ENCODE peak calls at places on chromosomes 11 and 22, in six cellular contexts. Y is left lung; F is stimulated activated effector memory CD8-positive, alpha-beta T cell treated with anti-CD3 and anti-CD28 coated beads, Interleukin-12 subunit alpha, Interleukin-12 subunit beta, amount 100 ng/mL, for 72 hours; G is naive B cell; O is CD4-positive, alpha-beta T cell; I is psoas muscle. A is an unnamed sample.

GRCh38 chr11:57395905-57396623 is 5.6 kb upstream of the PRG2 start:
- ATAC-seq in O (no peak), I (no peak), G (no peak), Y (no peak), F (no peak), A (no peak)

GRCh38 chr11:8867856-8868705 is 42.9 kb upstream of the AKIP1 start:
- ATAC-seq in I (no peak), O (no peak), F (no peak), Y (no peak), G (no peak), A (no peak)

GRCh38 chr22:48837341-48837935 is 990.2 kb downstream of the BRD1 start:
- ATAC-seq in I (no peak), F (no peak), O (no peak), Y (no peak), G (no peak), A (no peak)

GRCh38 chr22:50173221-50173982 is 2.9 kb downstream of the PANX2 start:
- ATAC-seq in I (no peak), Y (peak; percentile 22), F (no peak), G (peak; percentile 75), O (no peak), A (no peak)

GRCh38 chr11:61417670-61418069 is 12.1 kb downstream of the CPSF7 start:
- ATAC-seq in Y (peak; percentile 47), F (no peak), I (peak; percentile 21), O (no peak), G (no peak), A (no peak)

GRCh38 chr22:25382762-25383161 is 163.3 kb downstream of the CRYBB2 start:
- ATAC-seq in O (no peak), G (no peak), F (no peak), Y (peak; percentile 33), I (no peak), A (no peak)

GRCh38 chr22:20267441-20268288 is 453 bp downstream of the RTN4R start:
- ATAC-seq in I (no peak), F (no peak), Y (peak; percentile 30), G (peak; percentile 12), O (no peak), A (no peak)

GRCh38 chr11:83172551-83172950 is 15.6 kb downstream of the PCF11 start:
- ATAC-seq in Y (no peak), I (no peak), F (peak; percentile 53), G (no peak), O (no peak), A (no peak)

GRCh38 chr11:86447763-86448480 is 73.2 kb downstream of the CCDC81 start:
- ATAC-seq in O (no peak), F (peak; percentile 83), Y (no peak), G (no peak), I (no peak), A (no peak)

GRCh38 chr11:123575441-123575840 is 79.0 kb downstream of the SCN3B start:
- ATAC-seq in G (no peak), Y (no peak), F (no peak), O (no peak), I (no peak), A (no peak)

GRCh38 chr11:46649180-46649738 is 31.9 kb downstream of the ATG13 start:
- ATAC-seq in O (no peak), Y (peak; percentile 59), I (peak; percentile 85), G (no peak), F (no peak), A (peak; percentile 96)

GRCh38 chr22:36055376-36056310 is 27.0 kb upstream of the RBFOX2 start:
- ATAC-seq in G (no peak), F (no peak), I (peak; percentile 72), Y (no peak), O (no peak), A (no peak)

GRCh38 chr11:131043251-131043650 is 127.0 kb upstream of the SNX19 start:
- ATAC-seq in O (no peak), I (no peak), F (peak; percentile 24), Y (no peak), G (no peak), A (no peak)

GRCh38 chr22:30495041-30495784 is 10.3 kb downstream of the SEC14L4 start:
- ATAC-seq in O (no peak), I (no peak), G (no peak), Y (no peak), F (no peak), A (no peak)

GRCh38 chr11:59667812-59668187 is 1.0 kb downstream of the PATL1 start:
- ATAC-seq in Y (no peak), F (no peak), I (no peak), G (no peak), O (no peak), A (no peak)

GRCh38 chr22:17797721-17798559 is 23.7 kb upstream of the BID start:
- ATAC-seq in I (peak; percentile 20), F (no peak), O (peak; percentile 26), G (peak; percentile 78), Y (no peak), A (no peak)

GRCh38 chr22:39825661-39826102 is 67.9 kb downstream of the ENTHD1 start:
- ATAC-seq in I (no peak), O (no peak), Y (no peak), F (peak; percentile 95), G (peak; percentile 98), A (no peak)

GRCh38 chr22:38442967-38443674 is 11.9 kb downstream of the KCNJ4 start:
- ATAC-seq in F (peak; percentile 22), I (no peak), Y (no peak), G (no peak), O (no peak), A (no peak)

GRCh38 chr11:84671325-84672019 is 955.7 kb downstream of the DLG2 start:
- ATAC-seq in F (no peak), I (no peak), Y (peak; percentile 64), O (no peak), G (no peak), A (no peak)

GRCh38 chr11:104075716-104076115 is 39.3 kb downstream of the DDI1 start:
- ATAC-seq in G (no peak), I (no peak), Y (no peak), F (no peak), O (no peak), A (no peak)

GRCh38 chr22:46618667-46619066 is 1.5 kb upstream of the GRAMD4 start:
- ATAC-seq in I (peak; percentile 86), Y (peak; percentile 75), F (no peak), G (no peak), O (no peak), A (no peak)

GRCh38 chr11:19987243-19987870 is 172.9 kb downstream of the DBX1 start:
- ATAC-seq in F (no peak), Y (no peak), I (no peak), O (no peak), G (no peak), A (no peak)

GRCh38 chr11:860238-861104 is 17.8 kb downstream of the TSPAN4 start:
- ATAC-seq in Y (no peak), F (no peak), O (no peak), G (no peak), I (no peak), A (no peak)

GRCh38 chr11:86183694-86184093 is 60.9 kb upstream of the EED start:
- ATAC-seq in Y (peak; percentile 77), O (no peak), G (no peak), I (no peak), F (peak; percentile 86), A (no peak)

GRCh38 chr11:125138966-125139365 is 25.6 kb upstream of the PKNOX2 start:
- ATAC-seq in G (no peak), O (no peak), I (no peak), Y (no peak), F (peak; percentile 14), A (no peak)

GRCh38 chr11:43689167-43689566 is 8.6 kb downstream of the HSD17B12 start:
- ATAC-seq in O (no peak), F (no peak), I (no peak), G (no peak), Y (no peak), A (no peak)

GRCh38 chr11:94877446-94878200 is 95.7 kb downstream of the CWC15 start:
- ATAC-seq in Y (no peak), F (no peak), O (no peak), I (no peak), G (no peak), A (no peak)

GRCh38 chr11:68821670-68822069 is 20.0 kb downstream of the CPT1A start:
- ATAC-seq in Y (no peak), G (no peak), I (no peak), O (no peak), F (no peak), A (no peak)

GRCh38 chr11:69259072-69259471 is 34.9 kb upstream of the MYEOV start:
- ATAC-seq in F (no peak), G (no peak), I (no peak), Y (no peak), O (no peak), A (no peak)

GRCh38 chr22:19766235-19766505 is 5.6 kb downstream of the TBX1 start:
- ATAC-seq in Y (no peak), O (no peak), F (no peak), I (no peak), G (no peak), A (no peak)

GRCh38 chr11:132719684-132720083 is 812.6 kb downstream of the OPCML start:
- ATAC-seq in I (no peak), Y (no peak), G (no peak), O (no peak), F (peak; percentile 54), A (no peak)

GRCh38 chr22:38943181-38943580 is 14.2 kb upstream of the APOBEC3A start:
- ATAC-seq in G (no peak), F (no peak), I (no peak), Y (no peak), O (no peak), A (no peak)

GRCh38 chr11:36051235-36052072 is 107.6 kb downstream of the LDLRAD3 start:
- ATAC-seq in I (peak; percentile 21), G (no peak), O (no peak), Y (no peak), F (peak; percentile 11), A (no peak)

GRCh38 chr11:112627588-112628045 is 333.6 kb upstream of the NCAM1 start:
- ATAC-seq in G (no peak), O (no peak), F (peak; percentile 49), Y (no peak), I (no peak), A (no peak)

GRCh38 chr11:84607975-84608787 is 1019.0 kb downstream of the DLG2 start:
- ATAC-seq in F (no peak), O (no peak), I (peak; percentile 83), Y (peak; percentile 86), G (no peak), A (no peak)

GRCh38 chr11:128116447-128117240 is 470.7 kb downstream of the ETS1 start:
- ATAC-seq in I (no peak), O (no peak), G (no peak), F (no peak), Y (no peak), A (no peak)

GRCh38 chr22:19463491-19464469 is 15.2 kb downstream of the UFD1 start:
- ATAC-seq in F (no peak), O (no peak), G (no peak), Y (no peak), I (peak; percentile 41), A (no peak)

GRCh38 chr22:48696371-48696770 is 1131.3 kb downstream of the BRD1 start:
- ATAC-seq in I (no peak), F (no peak), Y (no peak), O (no peak), G (no peak), A (no peak)